ENCODE peak calls at places on chromosome 9, in five cellular contexts. R is H1, C is neuronal stem cell, F is trophoblast cell, P is H9. S is an unnamed sample.

GRCh38 chr9:119053070-119053469 is 316.2 kb downstream of the BRINP1 start:
- DNase-seq in P (no peak), C (no peak), F (peak; percentile 5), R (no peak), S (peak; percentile 16)

GRCh38 chr9:36074870-36075532 is 38.3 kb downstream of the RECK start:
- DNase-seq in F (peak; percentile 16), R (no peak), P (no peak), C (no peak), S (peak; percentile 87)

GRCh38 chr9:137300607-137301085 is 1.4 kb downstream of the NRARP start:
- DNase-seq in F (no peak), R (no peak), C (peak; percentile 70), P (peak; percentile 68), S (peak; percentile 90)

GRCh38 chr9:36997414-36997813 is 36.7 kb downstream of the PAX5 start:
- DNase-seq in P (no peak), C (no peak), F (peak; percentile 78), R (no peak), S (no peak)

GRCh38 chr9:76652894-76653293 is 111.3 kb upstream of the PCA3 start:
- DNase-seq in R (no peak), C (no peak), F (no peak), P (no peak), S (no peak)

GRCh38 chr9:17742065-17742464 is 163.2 kb downstream of the SH3GL2 start:
- DNase-seq in F (no peak), C (peak; percentile 15), R (peak; percentile 47), P (peak; percentile 68), S (no peak)

GRCh38 chr9:86280580-86280979 is 1.8 kb downstream of the ISCA1 start:
- DNase-seq in P (no peak), C (no peak), F (no peak), R (no peak), S (no peak)

GRCh38 chr9:71504636-71505035 is 263.7 kb downstream of the CEMIP2 start:
- DNase-seq in P (no peak), R (no peak), C (no peak), F (peak; percentile 68), S (no peak)

GRCh38 chr9:8589476-8589875 is 789.9 kb upstream of the DMAC1 start:
- DNase-seq in C (no peak), R (no peak), F (no peak), P (no peak), S (no peak)

GRCh38 chr9:125594211-125594610 is 112.8 kb downstream of the MAPKAP1 start:
- DNase-seq in C (no peak), R (no peak), P (no peak), F (no peak), S (no peak)

GRCh38 chr9:31715250-31715649 is 669.2 kb upstream of the ACO1 start:
- DNase-seq in P (no peak), F (no peak), C (no peak), R (no peak), S (no peak)

GRCh38 chr9:104868303-104868686 is 59.7 kb downstream of the ABCA1 start:
- DNase-seq in R (no peak), C (no peak), P (no peak), F (peak; percentile 19), S (peak; percentile 79)

DNA sequence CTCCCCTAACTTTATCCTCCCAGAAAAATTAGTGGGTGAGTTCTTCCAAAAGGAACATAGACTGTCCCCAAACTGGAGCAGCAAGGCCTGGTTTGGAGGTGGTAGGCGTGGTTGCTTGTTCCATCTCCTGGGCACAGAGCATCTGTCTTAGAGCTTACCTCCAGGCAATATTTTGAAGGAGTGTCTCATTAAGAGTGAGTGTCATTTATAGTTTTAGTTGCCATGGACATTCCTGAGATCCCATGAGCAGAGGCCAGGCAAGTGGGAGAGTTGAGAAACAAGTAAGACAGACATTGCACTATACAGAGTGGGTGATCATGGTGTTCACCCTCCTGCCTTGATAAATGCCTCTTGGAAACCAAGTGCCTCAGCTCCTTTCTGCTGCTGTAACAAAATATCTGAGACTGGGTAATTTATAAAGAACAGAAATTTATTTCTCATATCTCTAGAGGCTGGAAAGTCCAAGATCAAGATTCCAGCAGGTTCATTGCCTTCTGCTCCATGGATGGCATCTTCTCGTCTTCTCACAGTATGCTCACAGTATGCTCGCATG is 68.5 kb downstream of the KIAA1958 start:
- DNase-seq in C (no peak), P (no peak), R (no peak), F (peak; percentile 68), S (no peak)
- H2BK12ac ChIP-seq in C (no peak overlapping the region), P (no peak overlapping the region), R (no peak overlapping the region), F (no peak overlapping the region), S (no peak overlapping the region)

GRCh38 chr9:93325307-93326035 is 126.0 kb upstream of the FAM120A start:
- DNase-seq in F (no peak), P (no peak), C (no peak), R (no peak), S (no peak)
- H2BK12ac ChIP-seq in F (no peak overlapping the region), P (no peak overlapping the region), C (no peak overlapping the region), R (no peak overlapping the region), S (no peak overlapping the region)

DNA sequence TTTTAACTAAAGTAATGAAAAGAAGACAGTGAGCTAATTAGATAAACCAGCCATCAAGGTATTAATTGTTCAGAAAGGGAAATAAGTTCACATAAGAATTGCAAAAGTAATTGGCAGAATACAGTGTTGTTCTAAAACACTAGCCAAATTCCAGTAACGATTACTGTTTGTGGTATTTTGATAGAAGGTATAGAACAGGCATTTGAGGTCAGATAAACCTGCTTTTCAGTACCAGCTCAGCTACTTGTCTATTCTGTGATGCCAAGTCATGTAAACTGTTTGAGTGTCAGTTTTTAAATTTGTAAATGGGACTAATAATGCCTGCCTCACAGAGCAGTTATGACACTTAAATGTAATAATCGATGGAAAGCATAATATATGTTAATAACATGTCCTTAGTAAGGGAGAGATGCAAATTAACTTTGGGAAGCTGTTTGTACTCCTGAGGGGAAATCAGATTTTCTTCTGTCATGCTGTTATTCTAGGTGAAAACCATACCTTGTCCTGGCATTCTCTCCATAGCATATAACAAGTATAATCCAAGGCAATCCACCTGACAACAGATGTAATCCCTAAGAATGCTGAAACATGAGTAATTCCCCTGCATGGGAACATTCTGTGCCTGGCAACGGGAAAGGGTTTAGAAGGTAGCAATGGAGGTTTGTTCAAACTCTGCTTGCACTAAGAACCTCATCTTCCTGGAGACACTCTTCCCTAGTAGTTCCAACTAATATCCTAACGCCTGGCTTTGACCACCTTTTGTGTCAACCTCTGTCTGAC is 509.5 kb upstream of the PAPPA start:
- DNase-seq in P (no peak), C (no peak), R (no peak), F (no peak), S (no peak)
- H2BK12ac ChIP-seq in P (no peak overlapping the region), C (no peak overlapping the region), R (no peak overlapping the region), F (no peak overlapping the region), S (no peak overlapping the region)

GRCh38 chr9:14532716-14533115 is 160.5 kb downstream of the ZDHHC21 start:
- DNase-seq in R (no peak), C (no peak), F (peak; percentile 24), P (no peak), S (no peak)
- H2BK12ac ChIP-seq in R (no peak overlapping the region), C (no peak overlapping the region), F (no peak overlapping the region), P (no peak overlapping the region), S (no peak overlapping the region)

DNA sequence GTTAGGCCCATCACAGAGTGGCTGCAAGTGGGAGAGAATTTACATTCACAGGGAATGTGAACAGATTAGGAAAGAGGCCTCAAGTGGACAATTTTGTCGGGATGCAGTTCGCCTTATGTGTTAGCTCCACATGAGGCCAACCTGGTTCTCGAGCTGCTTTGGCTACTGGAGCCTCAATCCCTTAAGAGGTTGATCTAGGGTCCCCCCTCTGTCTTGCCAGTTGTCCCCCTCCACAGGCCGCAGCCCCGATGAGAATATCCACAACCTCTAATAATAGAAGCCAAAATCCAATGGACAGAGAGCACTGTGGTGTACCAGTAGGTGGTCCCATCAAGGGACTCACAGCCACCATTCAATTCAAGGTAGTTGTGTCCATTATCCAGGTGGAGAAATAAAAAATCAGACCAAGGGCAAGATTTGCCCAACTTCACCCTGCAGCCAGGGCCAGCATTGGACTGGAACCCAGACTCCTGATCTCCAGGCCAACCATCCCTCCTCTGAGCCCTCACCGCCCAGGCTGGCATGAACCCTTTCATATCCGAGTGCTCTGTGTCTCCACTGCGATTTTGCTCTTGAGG is 1.7 kb upstream of the COL15A1 start:
- DNase-seq in F (no peak), P (no peak), R (no peak), C (no peak), S (no peak)
- H2BK12ac ChIP-seq in F (no peak overlapping the region), P (no peak overlapping the region), R (no peak overlapping the region), C (no peak overlapping the region), S (no peak overlapping the region)

DNA sequence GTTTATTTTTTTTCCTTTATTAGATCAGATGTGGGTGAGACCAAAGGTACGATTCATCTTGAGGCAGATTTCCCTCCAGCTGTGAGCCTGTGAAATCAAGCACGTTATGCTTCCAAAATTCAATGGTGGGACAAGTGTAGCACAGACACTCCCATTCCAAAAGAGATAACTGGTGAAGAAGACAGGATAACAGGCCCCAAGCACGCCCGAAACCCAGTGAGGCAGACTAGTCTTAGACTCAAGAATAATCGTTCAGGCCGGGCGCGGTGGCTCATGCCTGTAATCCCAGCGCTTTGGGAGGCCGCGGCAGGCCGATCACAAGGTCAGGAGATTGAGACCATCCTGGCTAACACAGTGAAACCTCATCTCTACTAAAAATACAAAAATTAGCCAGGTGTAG is 36.8 kb upstream of the COL5A1 start:
- DNase-seq in R (no peak), P (no peak), F (no peak), C (no peak), S (no peak)
- H2BK12ac ChIP-seq in R (no peak overlapping the region), P (no peak overlapping the region), F (peak overlapping the region; percentile 80), C (no peak overlapping the region), S (peak overlapping the region; percentile 61)

GRCh38 chr9:95437559-95437958 is 79.2 kb downstream of the PTCH1 start:
- DNase-seq in R (no peak), F (no peak), P (no peak), C (no peak), S (no peak)
- H2BK12ac ChIP-seq in R (no peak overlapping the region), F (no peak overlapping the region), P (no peak overlapping the region), C (no peak overlapping the region), S (no peak overlapping the region)

GRCh38 chr9:77897292-77897691 is 134.3 kb downstream of the GNAQ start:
- DNase-seq in R (no peak), P (peak; percentile 49), C (no peak), F (no peak), S (no peak)
- H2BK12ac ChIP-seq in R (no peak overlapping the region), P (no peak overlapping the region), C (no peak overlapping the region), F (no peak overlapping the region), S (no peak overlapping the region)

GRCh38 chr9:32886021-32886420 is 102.7 kb downstream of the TMEM215 start:
- DNase-seq in F (no peak), C (no peak), R (no peak), P (no peak), S (no peak)
- H2BK12ac ChIP-seq in F (no peak overlapping the region), C (no peak overlapping the region), R (no peak overlapping the region), P (no peak overlapping the region), S (no peak overlapping the region)

DNA sequence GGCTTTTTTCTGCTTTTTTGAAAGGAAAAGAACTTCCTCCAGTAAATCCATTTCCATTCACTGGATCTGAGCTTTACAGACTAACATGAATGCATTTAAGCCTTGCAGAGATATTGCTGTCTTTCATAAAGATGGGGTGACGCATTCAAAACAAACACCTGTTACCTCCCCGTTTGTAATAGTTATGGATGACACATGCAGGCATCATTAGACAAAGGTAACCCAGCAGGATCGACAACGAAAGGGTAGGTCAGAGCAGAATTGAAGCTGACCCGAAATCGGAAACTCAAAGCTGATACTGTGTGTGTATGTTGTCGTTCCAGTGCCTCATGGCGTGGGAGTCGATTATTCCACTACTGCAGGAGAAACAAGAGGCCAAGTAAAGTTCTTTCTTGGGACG is 22.2 kb downstream of the SLC46A2 start:
- DNase-seq in C (no peak), F (no peak), R (no peak), P (no peak), S (no peak)
- H2BK12ac ChIP-seq in C (no peak overlapping the region), F (no peak overlapping the region), R (peak overlapping the region; percentile 68), P (no peak overlapping the region), S (no peak overlapping the region)